ENCODE peak calls at places on chromosomes 11 and 22, in four cellular contexts. E, M, C and J are unnamed samples. For H3K27me3, the result is how much of the 10 kb centered on the place peaks cover.

GRCh38 chr11:2574553-2575535 is 125.0 kb downstream of the KCNQ1OT1 start:
- DNase-seq in E (no peak), M (peak), C (no peak), J (no peak)

GRCh38 chr22:41589260-41589600 is 410 bp downstream of the PMM1 start:
- DNase-seq in E (peak), M (no peak), C (no peak), J (no peak)

GRCh38 chr22:10961043-10961860 is 4566.7 kb upstream of the OR11H1 start:
- DNase-seq in E (no peak), M (no peak), C (no peak), J (no peak)

GRCh38 chr11:58626915-58627483 is 4.5 kb downstream of the CNTF start:
- DNase-seq in E (no peak), M (no peak), C (no peak), J (no peak)

GRCh38 chr11:101586965-101587364 is 3.2 kb upstream of the TRPC6 start:
- DNase-seq in E (no peak), M (no peak), C (no peak), J (no peak)

GRCh38 chr11:9231848-9232177 is 33.3 kb downstream of the DENND5A start:
- DNase-seq in E (no peak), M (no peak), C (peak), J (peak)

GRCh38 chr22:25736378-25737011 is 5.5 kb upstream of the MYO18B start:
- DNase-seq in E (no peak), M (no peak), C (peak), J (no peak)

GRCh38 chr11:15726221-15726746 is 611.6 kb downstream of the INSC start:
- DNase-seq in E (no peak), M (no peak), C (no peak), J (no peak)

GRCh38 chr11:13434247-13435205 is 28.5 kb downstream of the BTBD10 start:
- DNase-seq in E (peak), M (no peak), C (no peak), J (no peak)

GRCh38 chr11:128691802-128692749 is 1.8 kb upstream of the FLI1 start:
- DNase-seq in E (peak), M (no peak), C (no peak), J (no peak)

GRCh38 chr11:32435947-32436750 is 810 bp upstream of the WT1 start:
- DNase-seq in E (peak), M (no peak), C (no peak), J (peak)

GRCh38 chr11:36425593-36426206 is 84.4 kb downstream of the TRAF6 start:
- DNase-seq in E (no peak), M (no peak), C (no peak), J (no peak)

GRCh38 chr11:28169816-28170215 is 61.6 kb downstream of the METTL15 start:
- DNase-seq in E (no peak), M (no peak), C (no peak), J (no peak)

GRCh38 chr11:64357904-64358535 is 942 bp upstream of the RPS6KA4 start:
- DNase-seq in E (no peak), M (no peak), C (no peak), J (no peak)

GRCh38 chr11:134686418-134686817 is 274.4 kb upstream of the B3GAT1 start:
- DNase-seq in E (peak), M (no peak), C (no peak), J (no peak)

GRCh38 chr11:128451651-128452470 is 135.5 kb downstream of the ETS1 start:
- DNase-seq in E (no peak), M (peak), C (no peak), J (no peak)

GRCh38 chr22:41341990-41342389 is 39.8 kb upstream of the TEF start:
- DNase-seq in E (no peak), M (no peak), C (no peak), J (no peak)

GRCh38 chr11:34208266-34209135 is 103.1 kb downstream of the NAT10 start:
- DNase-seq in E (no peak), M (no peak), C (no peak), J (no peak)

GRCh38 chr22:27068121-27068520 is 410.7 kb downstream of the MIAT start:
- DNase-seq in E (no peak), M (no peak), C (no peak), J (no peak)

GRCh38 chr22:22738959-22739585 is 94.7 kb downstream of the GGTLC2 start:
- DNase-seq in E (no peak), M (no peak), C (no peak), J (no peak)

GRCh38 chr11:8671651-8672062 is 10.8 kb downstream of the TRIM66 start:
- DNase-seq in E (peak), M (no peak), C (no peak), J (no peak)

GRCh38 chr22:30183861-30184278 is 62.7 kb downstream of the LIF start:
- DNase-seq in E (peak), M (no peak), C (no peak), J (no peak)

GRCh38 chr11:76635991-76636520 is 34.5 kb downstream of the LRRC32 start:
- DNase-seq in E (no peak), M (no peak), C (no peak), J (no peak)

GRCh38 chr22:41822289-41823057 is 10.4 kb upstream of the SREBF2 start:
- DNase-seq in E (peak), M (no peak), C (peak), J (peak)

GRCh38 chr11:125496465-125496817 is 376 bp upstream of the FEZ1 start:
- DNase-seq in E (no peak), M (no peak), C (no peak), J (no peak)

GRCh38 chr11:63599211-63600122 is 14.8 kb downstream of the PLAAT3 start:
- DNase-seq in E (peak), M (no peak), C (no peak), J (no peak)

GRCh38 chr11:18308242-18308641 is 13.7 kb downstream of the HPS5 start:
- DNase-seq in E (no peak), M (no peak), C (no peak), J (no peak)

GRCh38 chr11:6681949-6682348 is 1.2 kb downstream of the MRPL17 start:
- DNase-seq in E (peak), M (no peak), C (no peak), J (no peak)

GRCh38 chr22:38075961-38076360 is 8.0 kb downstream of the SLC16A8 start:
- DNase-seq in E (no peak), M (no peak), C (no peak), J (no peak)

GRCh38 chr11:36928621-36929020 is 330.6 kb upstream of the RAG2 start:
- DNase-seq in E (no peak), M (no peak), C (no peak), J (no peak)

GRCh38 chr11:65355013-65355775 is 643 bp downstream of the TIGD3 start:
- DNase-seq in E (peak), M (peak), C (peak), J (no peak)

GRCh38 chr22:23533328-23533762 is 46.7 kb downstream of the IGLL1 start:
- DNase-seq in E (peak), M (peak), C (peak), J (no peak)

GRCh38 chr22:17929909-17930308 is 94.5 kb downstream of the MICAL3 start:
- DNase-seq in E (no peak), M (no peak), C (no peak), J (no peak)

GRCh38 chr11:11845066-11845465 is 3.3 kb downstream of the USP47 start:
- DNase-seq in E (peak), M (no peak), C (no peak), J (no peak)

GRCh38 chr11:115869780-115870431 is 365.7 kb upstream of the CADM1 start:
- DNase-seq in E (peak), M (peak), C (peak), J (peak)

GRCh38 chr11:118267486-118267885 is 3.4 kb upstream of the MPZL2 start:
- DNase-seq in E (no peak), M (no peak), C (no peak), J (no peak)
- H3K27me3 ChIP-seq in E (under half), M (under half), C (under half), J (half or more)

DNA sequence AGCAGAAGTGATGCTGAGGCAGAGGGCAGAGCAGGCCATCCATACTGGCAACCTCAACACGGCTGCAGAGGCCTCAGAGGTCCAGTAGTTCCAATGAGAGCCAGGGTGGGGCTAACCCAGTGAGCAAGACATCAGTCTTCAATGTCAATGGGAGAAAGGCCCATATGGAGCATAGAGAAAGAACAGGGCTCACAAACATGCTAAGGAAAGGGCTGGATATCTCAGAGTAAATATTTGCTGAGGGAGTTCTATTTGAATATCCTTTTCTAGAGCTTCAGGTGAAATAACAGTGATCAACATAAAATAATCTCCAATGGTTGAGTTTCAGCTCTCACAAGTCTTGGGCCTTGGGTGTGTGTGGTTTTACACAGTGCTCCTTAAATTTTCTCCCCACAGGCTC is 50.8 kb upstream of the CCDC90B start:
- DNase-seq in E (no peak), M (no peak), C (no peak), J (no peak)
- H3K27me3 ChIP-seq in E (under half), M (under half), C (under half), J (under half)

DNA sequence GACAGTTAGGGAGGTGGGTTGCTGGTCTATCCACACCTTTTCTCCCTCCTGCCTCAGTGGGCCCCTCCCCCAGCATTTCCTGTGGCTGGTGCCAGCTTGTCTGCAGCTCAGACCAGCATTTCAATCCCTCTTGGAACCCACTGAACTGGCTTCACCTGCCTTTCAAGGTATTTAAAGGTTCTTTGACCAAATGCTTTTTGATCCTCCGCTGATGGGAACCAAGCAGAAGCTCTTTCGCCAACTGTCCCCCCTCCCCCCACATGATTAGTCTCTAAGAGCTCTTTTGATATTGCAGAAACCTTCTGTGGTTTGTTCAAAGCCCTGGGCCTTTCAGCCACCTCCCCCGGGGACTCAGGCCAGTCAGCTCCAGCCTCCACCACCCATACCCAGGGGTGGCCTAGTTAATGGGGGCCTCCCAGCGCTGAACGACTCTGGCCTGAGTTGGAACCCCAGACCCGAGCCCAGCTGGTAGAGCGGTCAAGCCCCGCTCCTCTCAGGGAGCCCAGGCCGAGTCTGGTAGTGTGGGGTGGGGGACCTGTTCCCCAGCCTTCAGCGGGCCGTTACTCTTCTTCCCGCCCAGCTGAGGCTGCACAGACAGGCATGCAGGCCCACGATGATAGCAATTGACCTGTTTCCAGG is 6.0 kb upstream of the SYT7 start:
- DNase-seq in E (peak), M (no peak), C (no peak), J (no peak)
- H3K27me3 ChIP-seq in E (under half), M (under half), C (under half), J (under half)

DNA sequence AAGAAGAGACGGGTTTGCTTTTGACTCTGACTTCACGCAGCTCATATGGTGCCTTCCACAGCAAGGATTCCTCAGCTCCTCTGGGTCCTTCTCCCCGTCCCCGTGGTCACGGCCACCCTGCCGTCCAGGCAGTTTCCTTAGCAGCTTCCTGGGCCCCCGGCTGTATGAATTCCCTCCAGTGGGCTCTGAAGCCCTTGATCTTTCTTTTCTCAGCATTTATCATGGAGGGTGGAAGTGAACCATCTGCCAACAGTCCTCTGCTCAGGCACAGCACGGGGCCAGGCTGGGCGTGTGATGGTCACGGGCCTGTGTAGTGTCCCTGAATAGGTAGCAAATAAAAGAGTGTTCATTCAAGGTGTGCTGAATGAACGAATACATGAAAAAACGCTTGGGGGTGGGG is 782.4 kb downstream of the BRD1 start:
- DNase-seq in E (no peak), M (no peak), C (no peak), J (no peak)
- H3K27me3 ChIP-seq in E (under half), M (under half), C (under half), J (under half)

GRCh38 chr22:19666663-19667593 is 47.4 kb upstream of the SEPTIN5 start:
- DNase-seq in E (no peak), M (no peak), C (no peak), J (no peak)
- H3K27me3 ChIP-seq in E (under half), M (under half), C (under half), J (under half)

DNA sequence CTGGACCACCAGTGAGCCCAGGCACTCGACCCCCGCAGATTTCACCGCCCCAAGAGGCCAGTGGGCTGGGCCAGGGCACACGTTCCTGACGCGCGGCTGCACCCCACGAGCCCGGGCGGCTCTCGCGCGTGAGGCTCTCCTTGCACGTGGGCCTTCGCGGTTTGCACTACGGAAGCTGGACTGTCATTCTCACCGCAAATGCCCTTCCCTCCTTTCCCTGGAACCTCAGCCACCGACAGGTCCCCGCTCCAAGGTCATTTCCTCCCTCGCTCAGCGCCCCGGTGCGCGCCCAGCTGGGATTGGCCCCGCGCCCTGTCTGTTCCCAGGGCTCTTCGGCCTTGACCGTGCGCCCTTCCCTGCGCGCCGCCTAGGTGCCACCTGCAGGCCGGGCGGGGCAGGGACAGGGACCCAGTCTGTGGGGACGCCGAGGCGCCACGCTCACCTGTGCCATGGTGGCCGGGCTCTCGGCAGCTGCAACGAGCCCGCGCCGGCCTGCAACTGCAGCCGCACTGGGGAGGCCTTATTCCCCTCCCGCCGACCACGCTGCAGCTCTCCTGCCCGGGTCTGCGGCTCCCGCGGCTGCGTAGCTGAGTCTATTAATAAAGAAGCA is 2.1 kb upstream of the CPT1A start:
- DNase-seq in E (peak), M (peak), C (peak), J (peak)
- H3K27me3 ChIP-seq in E (under half), M (under half), C (under half), J (under half)

GRCh38 chr11:20099527-20099926 is 60.7 kb downstream of the DBX1 start:
- DNase-seq in E (no peak), M (no peak), C (no peak), J (no peak)
- H3K27me3 ChIP-seq in E (under half), M (under half), C (under half), J (under half)

GRCh38 chr22:43345761-43346261 is 2.6 kb upstream of the SCUBE1 start:
- DNase-seq in E (peak), M (peak), C (no peak), J (no peak)
- H3K27me3 ChIP-seq in E (under half), M (under half), C (under half), J (under half)

GRCh38 chr11:70601861-70602575 is 203.7 kb downstream of the CTTN start:
- DNase-seq in E (no peak), M (no peak), C (no peak), J (no peak)
- H3K27me3 ChIP-seq in E (under half), M (under half), C (under half), J (under half)

GRCh38 chr11:118274184-118274583 is 10.1 kb upstream of the MPZL2 start:
- DNase-seq in E (no peak), M (no peak), C (no peak), J (no peak)
- H3K27me3 ChIP-seq in E (under half), M (under half), C (under half), J (under half)